ENCODE peak calls at places on chromosomes 2 and 18, in eight cellular contexts. M, T, S, I, L, E, Z and F are unnamed samples.
A peak's percentile ranks its signal among the peaks of the same experiment; 100 is the strongest.

GRCh38 chr2:235047171-235048160 is 95.6 kb downstream of the SH3BP4 start:
- DNase-seq in L (no peak), M (no peak), T (no peak), S (no peak), Z (no peak), I (no peak), E (peak; percentile 30), F (no peak)

GRCh38 chr2:24169031-24169430 is 5.8 kb upstream of the FAM228A start:
- DNase-seq in S (no peak), L (no peak), Z (no peak), E (no peak), M (no peak), I (no peak), T (no peak), F (no peak)

GRCh38 chr2:233020454-233020853 is 7.4 kb upstream of the NGEF start:
- DNase-seq in S (no peak), T (no peak), E (no peak), I (no peak), M (no peak), Z (no peak), L (no peak), F (no peak)

GRCh38 chr2:46781468-46782189 is 134.0 kb downstream of the MCFD2 start:
- DNase-seq in L (no peak), E (peak; percentile 14), S (no peak), Z (no peak), I (no peak), M (no peak), T (no peak), F (no peak)

GRCh38 chr18:54033087-54033486 is 191.4 kb downstream of the MBD2 start:
- DNase-seq in I (no peak), S (no peak), Z (no peak), E (no peak), M (no peak), L (no peak), T (no peak), F (no peak)

GRCh38 chr2:72130671-72131360 is 16.8 kb downstream of the CYP26B1 start:
- DNase-seq in L (no peak), T (peak; percentile 60), I (peak; percentile 34), Z (no peak), S (no peak), E (peak; percentile 66), M (no peak), F (no peak)

GRCh38 chr2:145939949-145940348 is 1420.0 kb upstream of the ZEB2 start:
- DNase-seq in Z (peak; percentile 89), L (no peak), E (no peak), T (no peak), S (no peak), M (no peak), I (no peak), F (no peak)

GRCh38 chr2:218422403-218423086 is 3.6 kb downstream of the VIL1 start:
- DNase-seq in L (no peak), Z (no peak), T (no peak), M (no peak), S (no peak), I (no peak), E (no peak), F (no peak)

GRCh38 chr2:1173528-1173927 is 222.9 kb downstream of the SNTG2 start:
- DNase-seq in T (peak; percentile 79), L (no peak), I (no peak), M (no peak), E (no peak), Z (no peak), S (no peak), F (no peak)

GRCh38 chr2:235614900-235615712 is 121.3 kb downstream of the AGAP1 start:
- DNase-seq in L (peak; percentile 97), I (peak; percentile 85), E (no peak), T (no peak), Z (no peak), M (peak; percentile 85), S (peak; percentile 85), F (peak; percentile 48)

GRCh38 chr2:165539985-165540384 is 70.5 kb downstream of the CSRNP3 start:
- DNase-seq in T (no peak), S (no peak), L (no peak), Z (no peak), M (no peak), E (no peak), I (no peak), F (no peak)

GRCh38 chr2:158359846-158360245 is 96.7 kb downstream of the CCDC148 start:
- DNase-seq in Z (peak; percentile 91), S (peak; percentile 59), I (peak; percentile 66), M (no peak), E (peak; percentile 50), L (no peak), T (peak; percentile 45), F (peak; percentile 38)

GRCh38 chr2:62931536-62931935 is 119.1 kb upstream of the OTX1 start:
- DNase-seq in I (no peak), S (peak; percentile 54), T (no peak), L (no peak), E (no peak), M (peak; percentile 28), Z (peak; percentile 27), F (no peak)

GRCh38 chr2:112480540-112481049 is 1.4 kb upstream of the TTL start:
- DNase-seq in S (no peak), Z (no peak), I (no peak), E (no peak), T (peak; percentile 36), M (no peak), L (no peak), F (no peak)

GRCh38 chr2:146916914-146917313 is 927.9 kb upstream of the ACVR2A start:
- DNase-seq in Z (peak; percentile 44), I (no peak), M (no peak), T (no peak), L (no peak), S (no peak), E (no peak), F (no peak)

GRCh38 chr2:33372940-33373553 is 103.4 kb upstream of the RASGRP3 start:
- DNase-seq in Z (peak; percentile 70), I (peak; percentile 32), T (peak; percentile 70), S (peak; percentile 28), L (peak; percentile 47), M (peak; percentile 45), E (peak; percentile 57), F (peak; percentile 32)

GRCh38 chr2:100367163-100367562 is 44.9 kb upstream of the LONRF2 start:
- DNase-seq in I (no peak), S (no peak), E (no peak), M (no peak), L (no peak), Z (no peak), T (peak; percentile 19), F (no peak)

GRCh38 chr2:143842836-143843235 is 677.1 kb downstream of the ZEB2 start:
- DNase-seq in T (no peak), M (no peak), E (no peak), Z (no peak), I (no peak), L (no peak), S (no peak), F (no peak)

GRCh38 chr2:236988690-236989639 is 96.7 kb upstream of the COPS8 start:
- DNase-seq in S (no peak), I (no peak), Z (peak; percentile 76), T (no peak), E (peak; percentile 28), M (peak; percentile 53), L (peak; percentile 48), F (no peak)

GRCh38 chr18:54284535-54284934 is 15.2 kb downstream of the POLI start:
- DNase-seq in E (no peak), S (no peak), Z (no peak), I (no peak), M (no peak), T (no peak), L (no peak), F (no peak)

GRCh38 chr2:175054340-175054739 is 49.2 kb upstream of the CHN1 start:
- DNase-seq in E (no peak), Z (no peak), I (no peak), M (no peak), L (no peak), T (no peak), S (no peak), F (no peak)

GRCh38 chr2:101991731-101992145 is at the start of gene IL1R2:
- DNase-seq in S (no peak), I (no peak), E (no peak), T (no peak), Z (no peak), M (no peak), L (no peak), F (no peak)

GRCh38 chr18:68221116-68221724 is 493.7 kb downstream of the TMX3 start:
- DNase-seq in T (peak; percentile 43), E (no peak), M (no peak), L (no peak), Z (no peak), I (peak; percentile 76), S (no peak), F (no peak)

GRCh38 chr2:13638181-13638580 is 921.4 kb downstream of the TRIB2 start:
- DNase-seq in S (peak; percentile 18), E (no peak), T (no peak), Z (peak; percentile 97), M (peak; percentile 81), I (peak; percentile 81), L (no peak), F (peak; percentile 78)

GRCh38 chr18:12422936-12423335 is 15.2 kb downstream of the PRELID3A start:
- DNase-seq in L (no peak), E (peak; percentile 73), I (no peak), M (no peak), S (no peak), T (peak; percentile 62), Z (no peak), F (no peak)

GRCh38 chr2:120820885-120821279 is 85.2 kb downstream of the GLI2 start:
- DNase-seq in S (peak; percentile 84), E (peak; percentile 69), T (no peak), Z (no peak), L (peak; percentile 62), M (peak; percentile 84), I (peak; percentile 87), F (peak; percentile 77)
- H3K4me3 ChIP-seq in S (peak overlapping the region; percentile 27), E (no peak overlapping the region), T (no peak overlapping the region), Z (no peak overlapping the region), L (no peak overlapping the region), M (no peak overlapping the region), I (peak overlapping the region; percentile 33), F (no peak overlapping the region)

GRCh38 chr18:59067873-59068272 is 71.8 kb upstream of the SEC11C start:
- DNase-seq in S (peak; percentile 18), I (no peak), L (peak; percentile 21), T (peak; percentile 73), E (peak; percentile 67), M (peak; percentile 43), Z (peak; percentile 27), F (peak; percentile 19)
- TF ChIP-seq CTCF in S (peak; percentile 46), I (peak; percentile 46), L (peak; percentile 64), T (peak; percentile 74), E (peak; percentile 71), M (peak; percentile 59), Z (peak; percentile 36), F (peak; percentile 50)

GRCh38 chr2:104658149-104658839 is 195.6 kb upstream of the POU3F3 start:
- DNase-seq in E (peak; percentile 85), T (peak; percentile 81), L (no peak), S (no peak), Z (no peak), I (peak; percentile 30), M (no peak), F (no peak)
- H3K4me3 ChIP-seq in E (no peak overlapping the region), T (peak overlapping the region; percentile 62), L (no peak overlapping the region), S (no peak overlapping the region), Z (no peak overlapping the region), I (no peak overlapping the region), M (no peak overlapping the region), F (no peak overlapping the region)

DNA sequence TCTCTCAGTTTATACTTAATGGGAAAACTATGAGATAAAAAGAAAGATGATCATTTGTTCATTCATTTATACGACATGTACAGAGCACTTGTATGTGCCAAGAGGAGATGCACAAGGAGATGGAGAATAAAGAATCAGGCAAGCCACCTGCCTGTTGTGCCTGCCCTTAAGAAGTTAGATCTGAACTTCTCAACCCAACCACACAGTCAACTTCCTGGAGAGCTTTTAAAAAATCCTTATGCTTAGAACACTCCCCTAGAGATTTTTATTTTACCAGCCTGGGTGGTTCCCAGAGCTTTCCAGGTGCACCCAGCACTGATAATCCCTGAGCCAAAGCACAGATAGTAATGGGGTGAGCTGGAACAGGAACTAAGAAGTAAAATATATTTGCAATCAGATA is 18.5 kb downstream of the AKAIN1 start:
- DNase-seq in E (no peak), S (no peak), Z (no peak), M (no peak), I (no peak), L (no peak), T (no peak), F (no peak)
- TF ChIP-seq CTCF in E (no peak), S (no peak), Z (no peak), M (no peak), I (no peak), L (no peak), T (no peak), F (no peak)